ENCODE peak calls at places on chromosome 15, in nine cellular contexts. U, H, C, E, R, P, Q, L and D are unnamed samples.

GRCh38 chr15:101509279-101509678 is 19.8 kb upstream of the PCSK6 start:
- DNase-seq in U (no peak), H (peak; percentile 80), C (no peak), E (no peak), R (no peak), P (no peak), Q (no peak), L (no peak), D (no peak)

GRCh38 chr15:31163769-31164572 is 62.4 kb upstream of the TRPM1 start:
- DNase-seq in U (no peak), H (no peak), C (no peak), E (no peak), R (no peak), P (no peak), Q (no peak), L (no peak), D (peak; percentile 91)

GRCh38 chr15:39362832-39363561 is 217.9 kb upstream of the THBS1 start:
- DNase-seq in U (no peak), H (no peak), C (no peak), E (no peak), R (no peak), P (peak; percentile 92), Q (peak; percentile 91), L (no peak), D (no peak)

GRCh38 chr15:65935391-65935790 is 66.1 kb downstream of the RAB11A start:
- DNase-seq in U (no peak), H (no peak), C (no peak), E (no peak), R (no peak), P (no peak), Q (no peak), L (no peak), D (no peak)

GRCh38 chr15:73683624-73684536 is at the start of gene CD276:
- DNase-seq in U (peak; percentile 75), H (peak; percentile 93), C (peak; percentile 47), E (no peak), R (peak; percentile 91), P (peak; percentile 51), Q (peak; percentile 66), L (no peak), D (peak; percentile 33)

GRCh38 chr15:74730619-74731316 is 5.4 kb upstream of the CYP1A1 start:
- DNase-seq in U (no peak), H (no peak), C (no peak), E (no peak), R (no peak), P (no peak), Q (no peak), L (no peak), D (no peak)

GRCh38 chr15:31263751-31264533 is 62.7 kb upstream of the KLF13 start:
- DNase-seq in U (no peak), H (peak; percentile 1), C (no peak), E (peak; percentile 88), R (no peak), P (no peak), Q (no peak), L (peak; percentile 61), D (peak; percentile 79)

GRCh38 chr15:52257734-52258062 is 37.9 kb downstream of the MYO5C start:
- DNase-seq in U (no peak), H (peak; percentile 76), C (no peak), E (no peak), R (peak; percentile 64), P (peak; percentile 73), Q (no peak), L (no peak), D (peak; percentile 57)

GRCh38 chr15:70799667-70800450 is 36.5 kb upstream of the UACA start:
- DNase-seq in U (no peak), H (no peak), C (no peak), E (no peak), R (peak; percentile 50), P (peak; percentile 94), Q (peak; percentile 99), L (no peak), D (peak; percentile 37)

GRCh38 chr15:28896944-28897343 is 11.2 kb downstream of the APBA2 start:
- DNase-seq in U (no peak), H (no peak), C (peak; percentile 59), E (no peak), R (no peak), P (peak; percentile 94), Q (peak; percentile 94), L (no peak), D (peak; percentile 54)

DNA sequence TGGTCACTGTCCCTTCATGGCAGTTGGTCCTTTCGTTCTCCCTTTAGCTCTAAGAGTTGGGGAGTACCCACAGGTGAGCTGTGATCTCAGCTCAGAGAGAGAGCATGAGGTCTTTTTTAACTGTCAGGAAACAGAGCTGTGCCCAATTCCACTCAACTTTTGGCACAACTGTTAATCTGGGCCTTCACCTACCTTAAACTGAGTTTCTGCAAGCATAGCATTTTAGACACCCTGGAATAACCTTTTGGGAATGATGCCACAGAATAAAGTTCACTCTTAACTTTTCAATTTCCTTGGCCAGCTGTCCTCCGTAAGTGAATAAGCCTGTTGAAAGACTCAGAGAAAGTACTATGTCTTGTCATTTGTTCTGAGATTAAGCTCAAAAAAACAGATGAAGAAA is 35.9 kb downstream of the TUBGCP4 start:
- DNase-seq in U (no peak), H (no peak), C (no peak), E (no peak), R (no peak), P (no peak), Q (no peak), L (no peak), D (no peak)
- TF ChIP-seq CTCF in U (no peak), H (no peak), C (no peak), E (no peak), R (no peak), P (no peak), Q (no peak), L (no peak), D (no peak)

GRCh38 chr15:64911317-64912186 is at the start of gene ANKDD1A:
- DNase-seq in U (peak; percentile 78), H (peak; percentile 91), C (peak; percentile 70), E (peak; percentile 63), R (peak; percentile 86), P (no peak), Q (peak; percentile 28), L (no peak), D (peak; percentile 54)

GRCh38 chr15:64909546-64909945 is 2.2 kb upstream of the ANKDD1A start:
- DNase-seq in U (no peak), H (no peak), C (no peak), E (no peak), R (no peak), P (no peak), Q (no peak), L (no peak), D (no peak)

GRCh38 chr15:64915518-64916227 is 4.0 kb downstream of the ANKDD1A start:
- DNase-seq in U (no peak), H (no peak), C (no peak), E (no peak), R (no peak), P (no peak), Q (no peak), L (no peak), D (no peak)

GRCh38 chr15:64912379-64912778 is 677 bp downstream of the ANKDD1A start:
- DNase-seq in U (no peak), H (peak; percentile 17), C (no peak), E (no peak), R (no peak), P (no peak), Q (no peak), L (no peak), D (no peak)

GRCh38 chr15:64912926-64913325 is 1.2 kb downstream of the ANKDD1A start:
- DNase-seq in U (no peak), H (no peak), C (no peak), E (no peak), R (no peak), P (no peak), Q (no peak), L (no peak), D (no peak)
- H3K4me3 ChIP-seq in U (no peak overlapping the region), H (no peak overlapping the region), C (no peak overlapping the region), E (no peak overlapping the region), R (no peak overlapping the region), P (no peak overlapping the region), Q (no peak overlapping the region), L (no peak overlapping the region), D (no peak overlapping the region)

GRCh38 chr15:45573961-45574629 is 13.1 kb upstream of the BLOC1S6 start:
- DNase-seq in U (no peak), H (peak; percentile 81), C (peak; percentile 48), E (no peak), R (peak; percentile 77), P (no peak), Q (no peak), L (no peak), D (no peak)
- TF ChIP-seq CTCF in U (no peak), H (peak; percentile 67), C (peak; percentile 9), E (peak; percentile 27), R (peak; percentile 18), P (peak; percentile 63), Q (peak; percentile 19), L (no peak), D (no peak)

GRCh38 chr15:88705769-88706165 is 67.0 kb downstream of the ISG20 start:
- DNase-seq in U (no peak), H (no peak), C (no peak), E (no peak), R (no peak), P (no peak), Q (no peak), L (no peak), D (no peak)

GRCh38 chr15:88702983-88703382 is 64.2 kb downstream of the ISG20 start:
- DNase-seq in U (no peak), H (no peak), C (no peak), E (no peak), R (no peak), P (no peak), Q (peak; percentile 33), L (no peak), D (no peak)

GRCh38 chr15:88707766-88708165 is 69.0 kb downstream of the ISG20 start:
- DNase-seq in U (no peak), H (no peak), C (no peak), E (no peak), R (no peak), P (peak; percentile 15), Q (no peak), L (no peak), D (no peak)

GRCh38 chr15:88703533-88703932 is 64.7 kb downstream of the ISG20 start:
- DNase-seq in U (no peak), H (no peak), C (no peak), E (no peak), R (no peak), P (no peak), Q (no peak), L (no peak), D (no peak)

DNA sequence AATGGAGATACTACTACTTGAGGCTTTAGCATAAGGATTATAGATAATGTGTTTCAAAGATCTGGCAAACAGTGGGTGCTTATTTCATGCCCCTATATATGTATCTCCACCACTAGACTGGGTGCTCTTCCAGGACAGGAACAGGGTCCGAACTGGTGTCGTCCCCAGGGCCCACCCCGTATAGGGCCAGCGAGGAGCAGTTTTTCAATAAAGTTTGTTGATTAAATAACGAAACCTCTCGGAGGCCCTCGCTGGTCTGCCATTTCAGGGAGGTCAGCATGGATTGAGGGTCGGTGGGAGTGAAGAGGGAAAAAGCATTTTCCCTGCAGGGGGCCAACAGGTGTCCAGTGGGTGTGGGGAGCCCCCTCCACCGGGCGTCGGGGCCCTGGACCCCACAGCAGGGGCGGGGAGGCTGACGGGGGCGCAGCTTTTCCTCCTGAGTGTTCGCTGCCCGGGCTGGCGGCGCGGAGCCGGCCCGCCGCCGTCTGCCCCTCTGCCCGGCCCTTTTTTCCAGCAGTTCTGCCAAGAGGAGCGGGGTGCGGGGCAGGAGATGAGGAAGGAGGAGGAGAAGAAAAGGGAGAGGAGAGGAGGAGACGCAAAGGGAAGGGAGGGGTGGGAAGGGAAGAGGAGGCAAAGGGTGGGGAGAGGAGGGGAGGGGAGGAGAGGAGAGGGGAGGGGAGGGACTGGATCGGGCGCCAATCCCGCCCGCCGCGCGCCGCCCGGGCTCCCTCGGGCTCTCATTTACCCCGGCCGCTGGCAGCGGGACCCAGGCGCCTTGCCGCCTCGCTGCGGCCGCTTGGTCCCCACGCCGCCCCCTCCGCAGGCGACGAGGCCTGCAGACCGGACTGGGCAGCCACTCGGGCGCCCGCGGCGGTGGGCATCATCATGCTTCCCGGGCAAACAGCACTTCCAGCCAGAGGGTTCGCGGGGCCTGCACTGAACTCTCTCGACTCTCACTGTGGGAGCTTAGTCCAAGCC is 66.3 kb downstream of the ISG20 start:
- DNase-seq in U (peak; percentile 64), H (peak; percentile 62), C (no peak), E (no peak), R (peak; percentile 37), P (no peak), Q (peak; percentile 58), L (no peak), D (peak; percentile 23)
- H3K4me3 ChIP-seq in U (peak overlapping the region; percentile 44), H (peak overlapping the region; percentile 53), C (peak overlapping the region; percentile 36), E (no peak overlapping the region), R (peak overlapping the region; percentile 27), P (peak overlapping the region; percentile 50), Q (peak overlapping the region; percentile 37), L (peak overlapping the region; percentile 33), D (peak overlapping the region; percentile 5)